ENCODE peak calls at places on chromosome 21, in eight cellular contexts. T is T-helper 1 cell; Y is KG1; N is LoVo; D is epithelial cell of prostate; S is pancreas; W is stimulated activated CD8-positive, alpha-beta memory T cell treated with anti-CD3 and anti-CD28 coated beads, Interleukin-4, amount 100 ng/mL, for 1 hour; G is heart left ventricle. L is an unnamed sample.

GRCh38 chr21:38869946-38870345 is 64.2 kb downstream of the ETS2 start:
- DNase-seq in T (no peak), Y (no peak), N (no peak), D (no peak), S (no peak), W (no peak), G (no peak), L (no peak)

GRCh38 chr21:34528131-34528561 is 16.1 kb upstream of the KCNE1 start:
- DNase-seq in T (no peak), Y (no peak), N (no peak), D (no peak), S (no peak), W (no peak), G (no peak), L (peak)

GRCh38 chr21:45989355-45990048 is 7.9 kb downstream of the COL6A1 start:
- DNase-seq in T (no peak), Y (no peak), N (no peak), D (no peak), S (peak), W (no peak), G (peak), L (no peak)

GRCh38 chr21:38768385-38769071 is 37.2 kb upstream of the ETS2 start:
- DNase-seq in T (peak), Y (no peak), N (no peak), D (peak), S (no peak), W (no peak), G (no peak), L (peak)

GRCh38 chr21:44619886-44620285 is 7.0 kb upstream of the KRTAP10-9 start:
- DNase-seq in T (no peak), Y (no peak), N (no peak), D (no peak), S (no peak), W (no peak), G (no peak), L (no peak)

GRCh38 chr21:42595281-42596187 is 57.9 kb upstream of the PDE9A start:
- DNase-seq in T (no peak), Y (no peak), N (no peak), D (no peak), S (no peak), W (no peak), G (no peak), L (no peak)

GRCh38 chr21:41426656-41427311 is 745 bp downstream of the MX1 start:
- DNase-seq in T (no peak), Y (no peak), N (no peak), D (no peak), S (no peak), W (no peak), G (no peak), L (no peak)

GRCh38 chr21:44449473-44450363 is 5.6 kb upstream of the LRRC3 start:
- DNase-seq in T (no peak), Y (no peak), N (no peak), D (no peak), S (no peak), W (no peak), G (peak), L (peak)

GRCh38 chr21:45403825-45404725 is 890 bp upstream of the COL18A1 start:
- DNase-seq in T (no peak), Y (no peak), N (no peak), D (peak), S (peak), W (no peak), G (peak), L (peak)

GRCh38 chr21:20721151-20721550 is 277.1 kb upstream of the NCAM2 start:
- DNase-seq in T (no peak), Y (no peak), N (no peak), D (no peak), S (no peak), W (no peak), G (no peak), L (peak)

GRCh38 chr21:37413553-37414291 is 47.1 kb downstream of the DYRK1A start:
- DNase-seq in T (no peak), Y (no peak), N (no peak), D (no peak), S (no peak), W (no peak), G (no peak), L (no peak)

GRCh38 chr21:26652891-26653290 is 79.8 kb upstream of the CYYR1 start:
- DNase-seq in T (no peak), Y (no peak), N (no peak), D (no peak), S (no peak), W (no peak), G (no peak), L (no peak)

GRCh38 chr21:45262041-45262581 is 25.6 kb downstream of the POFUT2 start:
- DNase-seq in T (no peak), Y (no peak), N (no peak), D (no peak), S (no peak), W (no peak), G (no peak), L (no peak)

GRCh38 chr21:46128106-46128982 is 27.0 kb downstream of the FTCD start:
- DNase-seq in T (no peak), Y (no peak), N (no peak), D (no peak), S (peak), W (no peak), G (peak), L (no peak)

GRCh38 chr21:44415073-44416025 is 40.0 kb upstream of the LRRC3 start:
- DNase-seq in T (no peak), Y (no peak), N (no peak), D (no peak), S (peak), W (no peak), G (peak), L (no peak)

GRCh38 chr21:21177353-21177986 is 179.3 kb downstream of the NCAM2 start:
- DNase-seq in T (no peak), Y (no peak), N (no peak), D (no peak), S (no peak), W (no peak), G (no peak), L (no peak)

GRCh38 chr21:15781986-15782385 is 52.2 kb downstream of the USP25 start:
- DNase-seq in T (no peak), Y (no peak), N (no peak), D (no peak), S (peak), W (no peak), G (no peak), L (no peak)

GRCh38 chr21:35222541-35222941 is 173.4 kb upstream of the RUNX1 start:
- DNase-seq in T (peak), Y (peak), N (no peak), D (no peak), S (no peak), W (no peak), G (no peak), L (no peak)

GRCh38 chr21:34942911-34943310 is 106.2 kb downstream of the RUNX1 start:
- DNase-seq in T (peak), Y (no peak), N (no peak), D (no peak), S (no peak), W (no peak), G (no peak), L (no peak)

GRCh38 chr21:44800971-44801467 is 601 bp downstream of the UBE2G2 start:
- DNase-seq in T (peak), Y (peak), N (peak), D (no peak), S (no peak), W (no peak), G (no peak), L (peak)

GRCh38 chr21:45135868-45136267 is 61.5 kb downstream of the ADARB1 start:
- DNase-seq in T (no peak), Y (no peak), N (no peak), D (no peak), S (no peak), W (no peak), G (no peak), L (no peak)

GRCh38 chr21:15121097-15121654 is 56.4 kb upstream of the NRIP1 start:
- DNase-seq in T (no peak), Y (no peak), N (no peak), D (no peak), S (no peak), W (no peak), G (no peak), L (no peak)

GRCh38 chr21:45004481-45005263 is 64.8 kb downstream of the SLX9 start:
- DNase-seq in T (no peak), Y (no peak), N (peak), D (no peak), S (no peak), W (no peak), G (no peak), L (peak)

GRCh38 chr21:36707763-36708511 is 9.0 kb downstream of the SIM2 start:
- DNase-seq in T (no peak), Y (no peak), N (no peak), D (no peak), S (peak), W (no peak), G (peak), L (no peak)

GRCh38 chr21:25421327-25422028 is 185.8 kb downstream of the MRPL39 start:
- DNase-seq in T (peak), Y (no peak), N (peak), D (no peak), S (no peak), W (peak), G (no peak), L (peak)

GRCh38 chr21:39976805-39977204 is 109.6 kb downstream of the PCP4 start:
- DNase-seq in T (no peak), Y (no peak), N (no peak), D (no peak), S (no peak), W (no peak), G (no peak), L (no peak)

GRCh38 chr21:42956824-42957632 is 17.3 kb upstream of the PKNOX1 start:
- DNase-seq in T (no peak), Y (no peak), N (no peak), D (no peak), S (no peak), W (no peak), G (no peak), L (no peak)

GRCh38 chr21:42038826-42039425 is 28.8 kb upstream of the ZBTB21 start:
- DNase-seq in T (no peak), Y (no peak), N (no peak), D (no peak), S (peak), W (no peak), G (no peak), L (peak)